ENCODE peak calls at places on chromosomes 6 and 20, in four cellular contexts. I is Daoy, N is NCI-H187, S is fibroblast of lung. W is an unnamed sample.

GRCh38 chr6:13229205-13230085 is 98.9 kb downstream of the TBC1D7 start:
- DNase-seq in I (peak; percentile 30), N (no peak), S (no peak), W (no peak)

GRCh38 chr6:13375360-13375878 is 47.1 kb upstream of the TBC1D7 start:
- DNase-seq in I (peak; percentile 35), N (no peak), S (no peak), W (no peak)

GRCh38 chr6:139676718-139677117 is 302.3 kb upstream of the CITED2 start:
- DNase-seq in I (no peak), N (no peak), S (no peak), W (no peak)

GRCh38 chr6:29376003-29376402 is 912 bp upstream of the OR12D3 start:
- DNase-seq in I (no peak), N (no peak), S (no peak), W (no peak)

GRCh38 chr6:140051521-140052455 is 677.3 kb upstream of the CITED2 start:
- DNase-seq in I (peak; percentile 70), N (no peak), S (peak; percentile 90), W (no peak)

GRCh38 chr6:7604003-7604402 is 14.0 kb downstream of the SNRNP48 start:
- DNase-seq in I (no peak), N (no peak), S (no peak), W (no peak)

GRCh38 chr20:42097741-42098140 is 479.6 kb upstream of the CHD6 start:
- DNase-seq in I (no peak), N (no peak), S (no peak), W (no peak)

GRCh38 chr20:33370296-33370695 is 31.0 kb downstream of the CDK5RAP1 start:
- DNase-seq in I (peak; percentile 33), N (no peak), S (no peak), W (no peak)

GRCh38 chr20:13991311-13991710 is 897 bp upstream of the SEL1L2 start:
- DNase-seq in I (no peak), N (no peak), S (no peak), W (no peak)

GRCh38 chr6:1597924-1598323 is 11.8 kb upstream of the FOXC1 start:
- DNase-seq in I (no peak), N (no peak), S (peak; percentile 84), W (no peak)

GRCh38 chr6:122984393-122984792 is 11.6 kb upstream of the CLVS2 start:
- DNase-seq in I (no peak), N (no peak), S (no peak), W (no peak)

GRCh38 chr20:15818651-15819071 is 754.6 kb downstream of the KIF16B start:
- DNase-seq in I (no peak), N (no peak), S (no peak), W (peak; percentile 86)

GRCh38 chr6:5665667-5666066 is 341.1 kb downstream of the NRN1 start:
- DNase-seq in I (no peak), N (no peak), S (no peak), W (no peak)

W was measured in NCI-H345.